ENCODE peak calls at places on chromosomes 3 and 15, in ten cellular contexts. H, P, O, F, K, T, A, R, Z and U are unnamed samples.

GRCh38 chr3:139197251-139197650 is 146.6 kb upstream of the MRPS22 start:
- DNase-seq in H (no peak), P (no peak), O (no peak), F (no peak), K (no peak), T (no peak), A (no peak), R (no peak), Z (no peak), U (no peak)

GRCh38 chr3:72395654-72396415 is 452.4 kb downstream of the SHQ1 start:
- DNase-seq in H (no peak), P (no peak), O (no peak), F (no peak), K (no peak), T (peak; percentile 32), A (no peak), R (no peak), Z (no peak), U (no peak)

GRCh38 chr3:136984837-136985236 is 27.1 kb downstream of the IL20RB start:
- DNase-seq in H (no peak), P (no peak), O (peak; percentile 81), F (no peak), K (no peak), T (peak; percentile 76), A (peak; percentile 10), R (no peak), Z (peak; percentile 63), U (no peak)

GRCh38 chr3:117101697-117102096 is 392.1 kb downstream of the TUSC7 start:
- DNase-seq in H (no peak), P (no peak), O (no peak), F (no peak), K (no peak), T (no peak), A (no peak), R (no peak), Z (no peak), U (no peak)

GRCh38 chr3:84547971-84548970 is 410.5 kb upstream of the CADM2 start:
- DNase-seq in H (no peak), P (no peak), O (no peak), F (no peak), K (peak; percentile 12), T (peak; percentile 16), A (peak; percentile 66), R (no peak), Z (no peak), U (no peak)

GRCh38 chr3:155217591-155217990 is 75.9 kb downstream of the STRIT1 start:
- DNase-seq in H (no peak), P (no peak), O (no peak), F (no peak), K (no peak), T (peak; percentile 83), A (no peak), R (no peak), Z (no peak), U (no peak)

GRCh38 chr3:156303316-156303715 is 182.9 kb downstream of the KCNAB1 start:
- DNase-seq in H (no peak), P (no peak), O (no peak), F (no peak), K (no peak), T (no peak), A (no peak), R (no peak), Z (no peak), U (no peak)

GRCh38 chr3:168165390-168166269 is 69.9 kb upstream of the GOLIM4 start:
- DNase-seq in H (no peak), P (no peak), O (peak; percentile 81), F (peak; percentile 44), K (peak; percentile 59), T (peak; percentile 53), A (peak; percentile 85), R (no peak), Z (no peak), U (no peak)

GRCh38 chr3:34807611-34808010 is 831.7 kb upstream of the ARPP21 start:
- DNase-seq in H (no peak), P (no peak), O (no peak), F (no peak), K (no peak), T (no peak), A (no peak), R (no peak), Z (no peak), U (no peak)

GRCh38 chr3:171044828-171045793 is 18.6 kb upstream of the SLC2A2 start:
- DNase-seq in H (no peak), P (no peak), O (no peak), F (no peak), K (no peak), T (peak; percentile 55), A (peak; percentile 36), R (no peak), Z (no peak), U (no peak)

GRCh38 chr3:177538064-177538742 is 340.9 kb upstream of the TBL1XR1 start:
- DNase-seq in H (no peak), P (no peak), O (peak; percentile 37), F (peak; percentile 48), K (no peak), T (peak; percentile 22), A (no peak), R (no peak), Z (no peak), U (no peak)

GRCh38 chr15:28273468-28273867 is 48.5 kb downstream of the HERC2 start:
- DNase-seq in H (no peak), P (no peak), O (no peak), F (no peak), K (no peak), T (no peak), A (no peak), R (no peak), Z (no peak), U (no peak)

GRCh38 chr3:135075157-135075556 is 280.1 kb downstream of the EPHB1 start:
- DNase-seq in H (no peak), P (peak; percentile 52), O (no peak), F (no peak), K (no peak), T (no peak), A (no peak), R (no peak), Z (no peak), U (no peak)

GRCh38 chr3:2940062-2940461 is 170.1 kb downstream of the IL5RA start:
- DNase-seq in H (no peak), P (no peak), O (no peak), F (no peak), K (no peak), T (no peak), A (no peak), R (no peak), Z (no peak), U (no peak)

DNA sequence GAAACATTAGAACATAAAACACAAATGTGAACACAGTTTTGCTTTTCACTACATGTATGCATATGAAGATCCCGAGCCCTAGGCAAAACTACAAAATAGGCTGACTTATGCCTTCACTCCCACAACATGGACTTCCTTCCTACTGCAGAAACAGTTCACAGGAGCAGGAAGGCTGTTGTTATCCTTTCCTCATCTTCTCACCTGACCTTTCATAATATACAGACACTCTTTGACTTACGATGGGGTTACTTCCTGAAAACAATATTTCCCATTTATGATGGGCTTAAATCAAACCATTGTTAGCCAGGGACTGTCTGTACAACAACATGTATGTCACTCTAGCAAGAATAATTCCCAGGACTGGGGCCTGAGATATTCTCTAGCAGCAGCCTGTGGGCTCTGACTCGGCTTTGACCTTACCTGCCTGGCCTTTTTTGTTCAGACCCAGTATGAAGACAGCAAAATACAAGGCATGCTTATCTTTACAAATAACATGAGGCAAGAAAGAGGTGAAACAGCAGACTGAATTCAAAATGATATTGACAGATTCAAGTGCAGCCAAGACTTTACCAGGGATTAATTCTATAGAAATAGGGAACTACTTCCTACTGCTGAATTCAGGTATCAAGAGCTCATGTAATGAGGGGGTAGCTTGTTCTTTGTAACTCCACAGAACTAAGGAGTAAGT is 51.8 kb upstream of the PLXND1 start:
- DNase-seq in H (no peak), P (no peak), O (no peak), F (no peak), K (no peak), T (peak; percentile 15), A (no peak), R (no peak), Z (no peak), U (no peak)
- H3K4me1 ChIP-seq in H (no peaks in the 10 kb centered on the region), P (peaks cover 32% of the 10 kb centered on the region), O (peaks cover 7% of the 10 kb centered on the region), F (peaks cover 9% of the 10 kb centered on the region), K (peaks cover 13% of the 10 kb centered on the region), T (peaks cover 34% of the 10 kb centered on the region), A (peaks cover 47% of the 10 kb centered on the region), R (no peaks in the 10 kb centered on the region), Z (peaks cover 20% of the 10 kb centered on the region), U (no peaks in the 10 kb centered on the region)

DNA sequence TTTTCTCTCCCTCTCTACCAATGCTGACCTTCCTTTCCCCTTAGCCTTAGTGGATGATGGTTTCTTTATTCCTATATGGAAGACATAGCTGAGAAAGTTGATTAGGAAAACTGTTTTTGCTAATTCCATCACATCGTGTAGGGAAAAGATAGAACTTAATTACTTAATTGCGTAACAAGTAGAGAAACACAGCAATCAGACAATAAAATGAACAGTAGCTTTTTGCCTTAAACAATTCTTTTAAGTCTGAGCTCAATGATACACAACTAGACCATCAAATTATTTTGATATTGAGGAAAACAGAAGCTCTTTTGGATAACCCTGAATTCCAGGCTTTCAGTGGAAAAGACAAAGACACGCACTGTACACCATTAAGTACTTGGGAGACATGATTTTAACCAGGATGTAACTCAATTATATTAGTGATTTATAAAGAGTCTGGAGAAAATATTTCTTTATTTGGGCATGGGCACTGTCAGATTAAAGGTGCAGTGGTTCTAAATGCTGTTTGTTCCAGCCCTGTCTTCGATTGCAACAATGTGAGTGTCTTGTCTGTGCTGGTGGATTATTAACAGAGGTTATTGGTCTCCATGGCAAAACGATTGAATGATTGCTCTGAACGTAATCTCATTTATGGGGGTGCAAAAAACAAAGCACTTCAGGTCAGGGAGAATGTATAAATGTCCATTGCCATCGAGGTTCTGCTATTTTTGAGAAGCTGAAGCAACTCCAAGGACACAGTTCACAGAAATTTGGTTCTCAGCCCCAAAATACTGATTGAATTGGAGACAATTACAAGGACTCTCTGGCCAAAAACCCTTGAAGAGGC is at the start of gene TM4SF4:
- DNase-seq in H (no peak), P (peak; percentile 10), O (no peak), F (no peak), K (no peak), T (no peak), A (no peak), R (no peak), Z (no peak), U (no peak)
- H3K4me3 ChIP-seq in H (no peak within 1 kb of the TSS), P (no peak within 1 kb of the TSS), O (no peak within 1 kb of the TSS), F (no peak within 1 kb of the TSS), K (no peak within 1 kb of the TSS), T (no peak within 1 kb of the TSS), A (peak within 1 kb of the TSS; percentile 6), R (no peak within 1 kb of the TSS), Z (no peak within 1 kb of the TSS), U (no peak within 1 kb of the TSS)

GRCh38 chr3:128383316-128384235 is 83.1 kb downstream of the DNAJB8 start:
- DNase-seq in H (no peak), P (no peak), O (peak; percentile 93), F (peak; percentile 38), K (peak; percentile 8), T (peak; percentile 65), A (peak; percentile 90), R (no peak), Z (peak; percentile 92), U (no peak)
- H3K9me3 ChIP-seq in H (no peaks in the 10 kb centered on the region), P (no peaks in the 10 kb centered on the region), O (no peaks in the 10 kb centered on the region), F (no peaks in the 10 kb centered on the region), K (no peaks in the 10 kb centered on the region), T (no peaks in the 10 kb centered on the region), A (no peaks in the 10 kb centered on the region), R (no peaks in the 10 kb centered on the region), Z (no peaks in the 10 kb centered on the region), U (no peaks in the 10 kb centered on the region)

DNA sequence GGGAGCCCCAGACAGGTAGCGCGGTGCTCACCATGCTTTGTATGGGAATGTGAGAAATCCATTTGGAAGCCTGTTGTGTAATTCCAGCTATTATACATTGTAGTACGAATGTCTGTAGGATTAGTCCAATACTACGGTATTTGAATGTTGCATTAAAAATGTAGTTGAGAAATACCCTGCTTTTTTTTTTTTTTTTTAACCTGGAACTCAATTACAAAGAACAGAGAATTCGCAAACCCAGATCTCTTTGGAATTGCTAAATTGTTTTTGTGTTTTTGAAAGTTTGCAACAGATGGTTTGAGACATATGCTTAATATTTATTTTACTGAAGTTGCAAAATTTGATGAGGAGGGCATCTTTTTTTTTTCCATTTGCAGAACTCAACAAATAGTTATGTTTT is 156.2 kb downstream of the ROBO2 start:
- DNase-seq in H (no peak), P (no peak), O (no peak), F (no peak), K (no peak), T (no peak), A (no peak), R (no peak), Z (no peak), U (no peak)
- H3K4me1 ChIP-seq in H (no peaks in the 10 kb centered on the region), P (peaks cover 5% of the 10 kb centered on the region), O (no peaks in the 10 kb centered on the region), F (peaks cover 3% of the 10 kb centered on the region), K (no peaks in the 10 kb centered on the region), T (no peaks in the 10 kb centered on the region), A (no peaks in the 10 kb centered on the region), R (no peaks in the 10 kb centered on the region), Z (no peaks in the 10 kb centered on the region), U (no peaks in the 10 kb centered on the region)